ENCODE peak calls at places on chromosomes 4 and X, in seven cellular contexts. One of them, this sample, is unnamed.

GRCh38 chr4:5458676-5459075 is 249.7 kb downstream of the EVC2 start:
- DNase-seq in activated naive CD8-positive, alpha-beta T cell treated with anti-CD3 and anti-CD28 coated beads, Interleukin-2, amount 10 ng/mL, durations not matched to agents 7 days and 5 days: no peak
- DNase-seq in activated CD8-positive, alpha-beta T cell treated with anti-CD3 and anti-CD28 coated beads, Interleukin-2, amount 10 ng/mL, durations not matched to agents 7 days and 5 days: no peak
- DNase-seq in psoas muscle: no peak
- DNase-seq in naive B cell: no peak
- DNase-seq in MCF 10A: no peak
- DNase-seq in activated CD4-positive, alpha-beta T cell treated with anti-CD3 and anti-CD28 coated beads, Interleukin-2, amount 50 U/mL, for 48 hours: no peak
- DNase-seq in this sample: no peak

GRCh38 chr4:94533405-94534223 is 81.9 kb downstream of the PDLIM5 start:
- DNase-seq in activated naive CD8-positive, alpha-beta T cell treated with anti-CD3 and anti-CD28 coated beads, Interleukin-2, amount 10 ng/mL, durations not matched to agents 7 days and 5 days: no peak
- DNase-seq in activated CD8-positive, alpha-beta T cell treated with anti-CD3 and anti-CD28 coated beads, Interleukin-2, amount 10 ng/mL, durations not matched to agents 7 days and 5 days: no peak
- DNase-seq in psoas muscle: no peak
- DNase-seq in naive B cell: no peak
- DNase-seq in MCF 10A: peak
- DNase-seq in activated CD4-positive, alpha-beta T cell treated with anti-CD3 and anti-CD28 coated beads, Interleukin-2, amount 50 U/mL, for 48 hours: no peak
- DNase-seq in this sample: no peak

GRCh38 chr4:70768301-70768948 is 46.7 kb downstream of the RUFY3 start:
- DNase-seq in activated naive CD8-positive, alpha-beta T cell treated with anti-CD3 and anti-CD28 coated beads, Interleukin-2, amount 10 ng/mL, durations not matched to agents 7 days and 5 days: no peak
- DNase-seq in activated CD8-positive, alpha-beta T cell treated with anti-CD3 and anti-CD28 coated beads, Interleukin-2, amount 10 ng/mL, durations not matched to agents 7 days and 5 days: no peak
- DNase-seq in psoas muscle: no peak
- DNase-seq in naive B cell: no peak
- DNase-seq in MCF 10A: no peak
- DNase-seq in activated CD4-positive, alpha-beta T cell treated with anti-CD3 and anti-CD28 coated beads, Interleukin-2, amount 50 U/mL, for 48 hours: no peak
- DNase-seq in this sample: no peak

GRCh38 chr4:95362906-95363578 is 185.7 kb downstream of the UNC5C start:
- DNase-seq in activated naive CD8-positive, alpha-beta T cell treated with anti-CD3 and anti-CD28 coated beads, Interleukin-2, amount 10 ng/mL, durations not matched to agents 7 days and 5 days: no peak
- DNase-seq in activated CD8-positive, alpha-beta T cell treated with anti-CD3 and anti-CD28 coated beads, Interleukin-2, amount 10 ng/mL, durations not matched to agents 7 days and 5 days: no peak
- DNase-seq in psoas muscle: no peak
- DNase-seq in naive B cell: no peak
- DNase-seq in MCF 10A: peak
- DNase-seq in activated CD4-positive, alpha-beta T cell treated with anti-CD3 and anti-CD28 coated beads, Interleukin-2, amount 50 U/mL, for 48 hours: peak
- DNase-seq in this sample: no peak

GRCh38 chrX:105695451-105695850 is 126.9 kb upstream of the NRK start:
- DNase-seq in activated naive CD8-positive, alpha-beta T cell treated with anti-CD3 and anti-CD28 coated beads, Interleukin-2, amount 10 ng/mL, durations not matched to agents 7 days and 5 days: no peak
- DNase-seq in activated CD8-positive, alpha-beta T cell treated with anti-CD3 and anti-CD28 coated beads, Interleukin-2, amount 10 ng/mL, durations not matched to agents 7 days and 5 days: no peak
- DNase-seq in psoas muscle: no peak
- DNase-seq in naive B cell: no peak
- DNase-seq in MCF 10A: peak
- DNase-seq in activated CD4-positive, alpha-beta T cell treated with anti-CD3 and anti-CD28 coated beads, Interleukin-2, amount 50 U/mL, for 48 hours: no peak
- DNase-seq in this sample: no peak

GRCh38 chr4:187294861-187295260 is 571.2 kb upstream of the FAT1 start:
- DNase-seq in activated naive CD8-positive, alpha-beta T cell treated with anti-CD3 and anti-CD28 coated beads, Interleukin-2, amount 10 ng/mL, durations not matched to agents 7 days and 5 days: no peak
- DNase-seq in activated CD8-positive, alpha-beta T cell treated with anti-CD3 and anti-CD28 coated beads, Interleukin-2, amount 10 ng/mL, durations not matched to agents 7 days and 5 days: no peak
- DNase-seq in psoas muscle: no peak
- DNase-seq in naive B cell: no peak
- DNase-seq in MCF 10A: peak
- DNase-seq in activated CD4-positive, alpha-beta T cell treated with anti-CD3 and anti-CD28 coated beads, Interleukin-2, amount 50 U/mL, for 48 hours: no peak
- DNase-seq in this sample: no peak

GRCh38 chrX:1673337-1673736 is 58.5 kb downstream of the ASMT start:
- DNase-seq in activated naive CD8-positive, alpha-beta T cell treated with anti-CD3 and anti-CD28 coated beads, Interleukin-2, amount 10 ng/mL, durations not matched to agents 7 days and 5 days: no peak
- DNase-seq in activated CD8-positive, alpha-beta T cell treated with anti-CD3 and anti-CD28 coated beads, Interleukin-2, amount 10 ng/mL, durations not matched to agents 7 days and 5 days: peak
- DNase-seq in psoas muscle: no peak
- DNase-seq in naive B cell: peak
- DNase-seq in MCF 10A: peak
- DNase-seq in activated CD4-positive, alpha-beta T cell treated with anti-CD3 and anti-CD28 coated beads, Interleukin-2, amount 50 U/mL, for 48 hours: peak
- DNase-seq in this sample: no peak

GRCh38 chrX:29231800-29232199 is 644.6 kb downstream of the IL1RAPL1 start:
- DNase-seq in activated naive CD8-positive, alpha-beta T cell treated with anti-CD3 and anti-CD28 coated beads, Interleukin-2, amount 10 ng/mL, durations not matched to agents 7 days and 5 days: no peak
- DNase-seq in activated CD8-positive, alpha-beta T cell treated with anti-CD3 and anti-CD28 coated beads, Interleukin-2, amount 10 ng/mL, durations not matched to agents 7 days and 5 days: no peak
- DNase-seq in psoas muscle: no peak
- DNase-seq in naive B cell: no peak
- DNase-seq in MCF 10A: peak
- DNase-seq in activated CD4-positive, alpha-beta T cell treated with anti-CD3 and anti-CD28 coated beads, Interleukin-2, amount 50 U/mL, for 48 hours: no peak
- DNase-seq in this sample: no peak